ENCODE peak calls at places on chromosomes 3 and 15, in five cellular contexts. J is OCI-LY7, G is fibroblast of pulmonary artery, N is omental fat pad, Y is GM23338. X is an unnamed sample.

GRCh38 chr15:58840048-58840447 is 68.9 kb downstream of the MINDY2 start:
- DNase-seq in Y (no peak), J (no peak), G (peak), N (no peak), X (no peak)

GRCh38 chr15:55858661-55859060 is 115.7 kb upstream of the PRTG start:
- DNase-seq in G (peak), Y (no peak), J (no peak), N (no peak), X (no peak)

GRCh38 chr15:40875996-40876740 is 2.1 kb upstream of the RHOV start:
- DNase-seq in G (no peak), N (no peak), Y (no peak), J (no peak), X (no peak)

GRCh38 chr3:171503817-171504216 is 43.6 kb upstream of the TNIK start:
- DNase-seq in G (no peak), Y (no peak), N (no peak), J (no peak), X (no peak)

GRCh38 chr3:171446801-171447578 is 13.2 kb downstream of the TNIK start:
- DNase-seq in N (no peak), J (no peak), Y (no peak), G (peak), X (no peak)

GRCh38 chr15:83099290-83099689 is 8.2 kb upstream of the TM6SF1 start:
- DNase-seq in Y (no peak), J (no peak), N (no peak), G (no peak), X (no peak)

GRCh38 chr15:38683382-38684242 is 119.0 kb upstream of the RASGRP1 start:
- DNase-seq in J (peak), Y (peak), N (no peak), G (peak), X (no peak)

GRCh38 chr15:25175033-25175788 is 220.4 kb downstream of the SNRPN start:
- DNase-seq in Y (no peak), G (no peak), N (peak), J (no peak), X (peak)

GRCh38 chr15:80455668-80456442 is 51.7 kb downstream of the ARNT2 start:
- DNase-seq in N (no peak), G (peak), J (peak), Y (peak), X (no peak)

GRCh38 chr15:65517866-65518207 is 348 bp upstream of the DPP8 start:
- DNase-seq in J (no peak), N (no peak), G (no peak), Y (no peak), X (no peak)

GRCh38 chr3:195207056-195207455 is 63.9 kb downstream of the XXYLT1 start:
- DNase-seq in J (no peak), N (no peak), Y (no peak), G (no peak), X (peak)

GRCh38 chr3:112647122-112647521 is 6.2 kb upstream of the CCDC80 start:
- DNase-seq in J (no peak), G (peak), Y (peak), N (no peak), X (no peak)

GRCh38 chr3:15478300-15478979 is 43.1 kb downstream of the COLQ start:
- DNase-seq in Y (no peak), J (no peak), G (no peak), N (no peak), X (no peak)

GRCh38 chr15:63726491-63726890 is 107.3 kb downstream of the HERC1 start:
- DNase-seq in N (no peak), Y (no peak), G (peak), J (no peak), X (no peak)

GRCh38 chr3:54547051-54547450 is 380.8 kb downstream of the LRTM1 start:
- DNase-seq in J (no peak), N (no peak), G (no peak), Y (no peak), X (no peak)

GRCh38 chr15:100307241-100307855 is 34.4 kb downstream of the ADAMTS17 start:
- DNase-seq in Y (no peak), G (no peak), N (no peak), J (no peak), X (no peak)

GRCh38 chr15:64051093-64051402 is 4.8 kb upstream of the DAPK2 start:
- DNase-seq in N (no peak), G (no peak), J (no peak), Y (no peak), X (no peak)

GRCh38 chr3:132635052-132635451 is 24.6 kb downstream of the ACAD11 start:
- DNase-seq in Y (no peak), G (no peak), J (no peak), N (no peak), X (no peak)

GRCh38 chr15:20340931-20341661 is 200.5 kb downstream of the GOLGA6L6 start:
- DNase-seq in N (peak), J (no peak), G (peak), Y (no peak), X (peak)

GRCh38 chr3:186352369-186352768 is 9.7 kb downstream of the DGKG start:
- DNase-seq in Y (no peak), N (no peak), G (no peak), J (no peak), X (no peak)

GRCh38 chr15:65369651-65370050 is 8.2 kb downstream of the IGDCC3 start:
- DNase-seq in J (no peak), N (no peak), Y (no peak), G (no peak), X (no peak)

GRCh38 chr15:93362821-93363220 is 273.8 kb upstream of the RGMA start:
- DNase-seq in N (no peak), G (no peak), Y (peak), J (no peak), X (no peak)

GRCh38 chr3:126835472-126836219 is 131.6 kb downstream of the CHCHD6 start:
- DNase-seq in N (no peak), Y (peak), J (no peak), G (peak), X (no peak)

GRCh38 chr3:172129868-172130751 is 90.7 kb downstream of the FNDC3B start:
- DNase-seq in J (no peak), G (peak), N (peak), Y (no peak), X (no peak)

GRCh38 chr15:89143503-89144162 is 55.4 kb downstream of the ABHD2 start:
- DNase-seq in Y (no peak), N (no peak), J (no peak), G (peak), X (no peak)

GRCh38 chr3:131756405-131756804 is 253.6 kb upstream of the MRPL3 start:
- DNase-seq in G (no peak), N (no peak), J (no peak), Y (peak), X (no peak)

GRCh38 chr3:122010506-122010905 is 11.5 kb downstream of the ILDR1 start:
- DNase-seq in Y (no peak), N (no peak), G (no peak), J (no peak), X (no peak)

GRCh38 chr3:183815565-183815943 is 9.8 kb downstream of the MAP6D1 start:
- DNase-seq in J (peak), N (no peak), G (no peak), Y (no peak), X (no peak)

GRCh38 chr15:81948751-81949150 is 97.1 kb downstream of the MEX3B start:
- DNase-seq in N (no peak), G (no peak), Y (no peak), J (peak), X (no peak)

GRCh38 chr3:128845119-128845518 is 34.3 kb upstream of the ACAD9 start:
- DNase-seq in N (no peak), J (peak), G (no peak), Y (peak), X (no peak)

GRCh38 chr3:172147113-172147818 is 107.9 kb downstream of the FNDC3B start:
- DNase-seq in N (no peak), J (no peak), G (no peak), Y (no peak), X (no peak)

GRCh38 chr15:31082771-31083393 is 18.6 kb downstream of the TRPM1 start:
- DNase-seq in J (no peak), G (no peak), N (no peak), Y (no peak), X (no peak)

GRCh38 chr3:123791898-123792297 is 92.2 kb downstream of the MYLK start:
- DNase-seq in J (no peak), Y (no peak), N (no peak), G (peak), X (no peak)

GRCh38 chr3:99502871-99503270 is 135.5 kb upstream of the COL8A1 start:
- DNase-seq in J (no peak), N (no peak), Y (no peak), G (peak), X (no peak)

GRCh38 chr3:99500485-99500884 is 137.9 kb upstream of the COL8A1 start:
- DNase-seq in G (no peak), J (no peak), N (no peak), Y (no peak), X (no peak)

GRCh38 chr3:99503350-99503749 is 135.0 kb upstream of the COL8A1 start:
- DNase-seq in Y (no peak), G (peak), N (no peak), J (no peak), X (no peak)

GRCh38 chr3:99498544-99499234 is 139.7 kb upstream of the COL8A1 start:
- DNase-seq in G (peak), Y (peak), N (no peak), J (no peak), X (no peak)

DNA sequence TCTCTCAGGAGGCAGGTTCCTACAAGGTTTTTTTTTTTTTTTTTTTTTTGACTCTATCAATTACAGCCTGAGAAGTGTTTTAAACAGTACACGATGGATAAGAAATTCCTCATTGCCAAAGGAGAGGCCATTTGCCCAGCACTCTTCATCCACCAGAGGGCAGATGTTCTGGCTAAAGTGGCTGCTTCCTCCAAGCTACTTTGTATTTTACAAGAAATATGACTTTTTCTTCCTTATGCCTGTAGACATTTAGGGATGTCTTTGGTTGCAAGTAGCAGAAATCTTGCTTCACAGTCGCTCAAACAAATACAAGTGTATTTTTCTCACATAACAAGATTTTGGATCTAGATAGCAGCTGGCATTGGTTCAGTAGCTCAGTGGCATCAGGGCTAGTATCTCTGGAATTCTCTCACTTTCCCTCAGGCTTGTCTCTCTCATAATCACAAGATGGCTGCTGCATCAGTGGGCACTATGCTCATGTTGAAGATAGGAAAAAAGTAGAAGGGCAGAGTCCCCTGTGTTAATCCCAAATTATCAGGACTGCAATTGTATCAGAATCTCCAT is 139.1 kb upstream of the COL8A1 start:
- DNase-seq in N (no peak), Y (peak), J (peak), G (peak), X (no peak)
- TF ChIP-seq CTCF in N (no peak), Y (peak), J (peak), G (peak), X (peak)

DNA sequence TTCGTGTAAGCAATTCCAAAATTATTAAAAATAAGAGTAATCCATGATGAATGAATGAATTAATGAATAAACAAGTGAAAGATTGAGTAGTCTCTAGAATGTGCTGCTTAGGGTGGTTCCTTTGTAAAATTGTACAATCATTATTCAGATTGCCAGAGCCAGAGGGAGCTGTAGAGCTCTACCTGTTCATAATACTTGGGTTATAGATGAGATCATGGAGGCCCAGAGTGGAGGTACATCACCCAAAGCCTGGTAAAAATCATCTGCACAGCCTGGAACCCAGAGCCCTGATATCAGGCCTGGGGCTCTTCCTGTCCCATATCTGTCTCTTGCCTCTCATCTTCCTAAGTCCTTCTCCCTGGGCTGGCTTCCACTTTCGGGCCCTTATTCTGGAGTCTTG is 297.2 kb downstream of the RPLP1 start:
- DNase-seq in G (peak), Y (no peak), N (no peak), J (peak), X (no peak)
- TF ChIP-seq CTCF in G (peak), Y (peak), N (no peak), J (peak), X (peak)

DNA sequence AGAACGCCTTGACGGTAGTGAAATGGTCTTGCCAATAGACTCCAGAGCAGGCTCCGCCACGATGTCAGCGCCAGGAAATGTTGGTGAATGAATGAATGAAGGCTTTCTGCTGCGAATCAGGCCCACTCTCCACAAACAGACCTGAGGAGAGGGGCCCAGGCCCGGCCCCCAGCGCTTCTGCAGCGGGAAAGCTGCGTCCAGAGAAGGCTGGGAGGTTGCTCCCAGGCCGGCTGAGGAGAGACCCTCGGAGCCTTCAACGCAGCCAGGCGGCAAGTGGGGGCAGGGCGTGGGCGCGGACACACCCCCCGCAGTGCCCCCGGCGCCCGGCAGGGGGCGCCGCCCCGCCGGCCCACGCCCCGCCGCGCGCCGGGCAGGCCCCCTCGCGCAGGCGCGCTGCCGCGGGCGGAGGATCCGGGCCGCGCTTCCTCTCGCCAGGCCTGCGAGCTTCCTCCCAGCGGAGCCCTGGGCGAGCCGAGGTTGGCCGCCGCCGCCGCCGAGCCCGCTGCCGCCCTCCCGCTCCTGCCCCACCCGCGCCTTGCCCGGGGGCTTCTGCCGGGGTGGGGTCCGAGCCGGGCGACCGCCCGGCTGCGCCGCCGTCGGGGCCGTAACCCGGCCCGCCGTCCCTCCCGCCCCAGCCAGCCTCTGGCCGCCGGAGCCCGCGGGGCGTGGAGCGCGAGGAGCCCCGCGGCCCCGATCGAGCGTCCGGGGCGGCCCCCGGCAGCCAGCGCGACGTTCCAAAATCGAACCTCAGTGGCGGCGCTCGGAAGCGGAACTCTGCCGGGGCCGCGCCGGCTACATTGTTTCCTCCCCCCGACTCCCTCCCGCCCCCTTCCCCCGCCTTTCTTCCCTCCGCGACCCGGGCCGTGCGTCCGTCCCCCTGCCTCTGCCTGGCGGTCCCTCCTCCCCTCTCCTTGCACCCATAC is at the start of gene CSK:
- DNase-seq in G (peak), J (peak), Y (peak), N (no peak), X (peak)
- TF ChIP-seq CTCF in G (peak), J (peak), Y (no peak), N (peak), X (peak)

DNA sequence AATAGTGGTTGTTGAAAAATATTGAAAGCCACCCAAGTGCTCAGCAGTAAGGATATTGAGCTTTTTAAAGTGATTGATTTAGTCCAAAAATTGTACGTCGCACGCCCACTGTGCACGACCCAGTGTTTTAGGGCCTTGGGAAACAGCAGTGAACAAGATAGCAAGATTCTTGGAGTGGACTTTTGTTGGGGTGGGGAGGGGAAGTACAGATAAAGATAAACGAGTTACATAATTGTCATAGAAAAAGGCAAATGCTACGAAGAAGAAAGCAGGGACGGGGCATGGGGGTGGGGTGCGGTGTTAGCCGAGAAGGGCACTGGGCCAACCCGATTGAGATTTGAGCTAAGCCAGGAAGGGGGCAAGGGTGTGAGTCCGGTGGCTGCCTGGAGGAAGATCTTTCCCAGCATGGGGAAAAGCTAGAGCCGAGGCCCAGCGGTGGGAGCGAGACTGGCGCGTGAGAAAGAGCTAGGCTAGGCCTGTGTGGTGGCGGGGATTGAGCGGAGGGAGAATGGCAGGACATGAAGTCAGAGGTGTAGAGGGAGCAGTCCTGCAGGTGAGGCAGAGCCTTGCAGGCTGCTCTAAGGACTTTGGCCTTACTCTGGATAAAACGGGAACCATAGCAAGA is 454 bp downstream of the HTD2 start:
- DNase-seq in Y (peak), J (peak), G (peak), N (no peak), X (no peak)
- TF ChIP-seq CTCF in Y (no peak), J (no peak), G (no peak), N (no peak), X (no peak)

GRCh38 chr3:104989878-104990277 is 376.8 kb upstream of the ALCAM start:
- DNase-seq in J (no peak), N (no peak), G (no peak), Y (no peak), X (no peak)

GRCh38 chr3:104988491-104988890 is 378.2 kb upstream of the ALCAM start:
- DNase-seq in Y (no peak), G (no peak), J (no peak), N (no peak), X (no peak)

GRCh38 chr3:104992618-104993017 is 374.1 kb upstream of the ALCAM start:
- DNase-seq in J (no peak), N (no peak), G (no peak), Y (no peak), X (no peak)

GRCh38 chr3:104990758-104991157 is 376.0 kb upstream of the ALCAM start:
- DNase-seq in N (no peak), J (no peak), Y (no peak), G (no peak), X (no peak)

DNA sequence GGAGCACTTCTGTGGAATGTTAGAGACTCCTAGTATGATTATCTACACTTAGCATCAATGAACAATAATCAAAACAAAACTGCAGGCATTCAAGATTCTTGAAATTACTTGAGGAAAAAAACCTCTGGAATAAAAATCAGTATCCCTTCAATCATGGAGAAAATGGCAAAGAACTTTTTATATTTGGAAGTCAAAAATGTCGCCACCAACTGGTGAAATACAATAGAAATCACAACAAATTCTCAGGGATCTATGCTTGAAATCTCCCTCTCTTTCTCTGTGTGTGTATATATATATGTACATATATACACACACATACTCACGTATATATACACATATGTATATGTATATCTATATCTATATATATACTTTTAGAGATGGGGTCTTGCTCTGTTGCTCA is 378.9 kb upstream of the ALCAM start:
- DNase-seq in J (peak), N (no peak), Y (peak), G (peak), X (no peak)
- TF ChIP-seq CTCF in J (peak), N (no peak), Y (peak), G (no peak), X (peak)

GRCh38 chr3:98328933-98329332 is 24.7 kb upstream of the OR5K4 start:
- DNase-seq in G (no peak), Y (peak), J (no peak), N (no peak), X (no peak)

GRCh38 chr3:98329392-98330124 is 24.1 kb upstream of the OR5K4 start:
- DNase-seq in G (peak), J (peak), Y (peak), N (no peak), X (no peak)

GRCh38 chr3:98339031-98339430 is 14.6 kb upstream of the OR5K4 start:
- DNase-seq in Y (no peak), J (no peak), G (no peak), N (no peak), X (no peak)

GRCh38 chr3:98331329-98331728 is 22.3 kb upstream of the OR5K4 start:
- DNase-seq in G (no peak), N (no peak), J (no peak), Y (no peak), X (no peak)

DNA sequence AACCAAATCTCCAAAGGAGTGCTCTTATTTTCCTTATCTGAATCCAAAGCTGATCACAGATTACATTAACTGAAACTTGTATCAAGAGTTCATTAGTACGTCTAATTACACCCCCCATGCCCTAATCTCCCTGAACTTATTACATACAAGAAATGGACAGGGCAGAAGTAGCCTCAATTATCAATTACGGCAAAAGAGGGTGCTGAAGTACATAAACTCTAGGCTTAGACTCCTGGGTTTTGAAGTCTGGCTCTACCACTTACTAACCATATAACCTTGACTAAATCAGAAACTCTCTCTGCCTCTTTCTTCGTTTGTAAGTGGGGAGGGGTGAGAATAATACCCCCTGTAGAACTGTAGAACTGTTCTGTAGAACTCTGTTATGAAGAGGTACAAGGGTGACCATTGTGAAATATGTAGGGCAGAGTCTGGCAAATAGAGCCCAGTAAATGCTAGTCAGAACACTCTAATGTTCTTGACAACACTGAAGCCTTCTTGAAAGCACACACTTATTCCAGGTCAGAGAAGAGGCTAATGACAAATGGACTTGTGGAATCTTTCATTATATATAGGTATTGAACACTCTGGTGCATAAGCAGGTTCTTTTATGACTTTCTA is 19.6 kb upstream of the OR5K4 start:
- DNase-seq in N (no peak), G (no peak), Y (no peak), J (peak), X (no peak)
- TF ChIP-seq CTCF in N (no peak), G (no peak), Y (no peak), J (peak), X (no peak)

X was measured in type B pancreatic cell.